ENCODE peak calls at places on chromosomes 7 and 10, in eight cellular contexts. B, P, A, K, Q, L, Z and W are unnamed samples. For H3K36me3, the result is how much of the 10 kb centered on the place peaks cover.

GRCh38 chr7:132575336-132575986 is 809 bp downstream of the PLXNA4 start:
- DNase-seq in Z (peak), Q (peak), L (no peak), K (peak), B (peak), A (peak), P (peak), W (peak)

GRCh38 chr7:118420888-118421287 is 196.4 kb downstream of the ANKRD7 start:
- DNase-seq in P (no peak), L (no peak), Z (no peak), Q (no peak), B (no peak), K (no peak), A (no peak), W (no peak)

GRCh38 chr10:773562-774161 is 84.2 kb upstream of the DIP2C start:
- DNase-seq in Q (no peak), L (no peak), Z (no peak), P (no peak), K (no peak), A (peak), B (no peak), W (peak)

GRCh38 chr10:70602665-70603438 is at the start of gene PRF1:
- DNase-seq in P (no peak), K (no peak), A (peak), Z (peak), Q (no peak), L (no peak), B (no peak), W (peak)

GRCh38 chr7:4238861-4239260 is 443.2 kb upstream of the FOXK1 start:
- DNase-seq in Z (no peak), A (no peak), P (no peak), K (no peak), B (no peak), Q (no peak), L (no peak), W (no peak)

GRCh38 chr7:140661124-140661523 is 11.6 kb upstream of the ADCK2 start:
- DNase-seq in Z (no peak), L (no peak), A (no peak), K (no peak), Q (no peak), P (no peak), B (no peak), W (no peak)

GRCh38 chr7:152089183-152089582 is 63.7 kb downstream of the GALNT11 start:
- DNase-seq in Z (no peak), P (no peak), Q (no peak), A (no peak), K (no peak), B (no peak), L (no peak), W (no peak)

GRCh38 chr10:69344591-69345244 is 66.4 kb downstream of the HK1 start:
- DNase-seq in L (no peak), B (no peak), A (no peak), P (no peak), K (no peak), Q (no peak), Z (peak), W (no peak)

GRCh38 chr10:119734396-119735332 is 8.8 kb downstream of the INPP5F start:
- DNase-seq in K (no peak), P (no peak), L (no peak), B (no peak), A (no peak), Z (no peak), Q (peak), W (no peak)

GRCh38 chr7:20172736-20173334 is 44.3 kb downstream of the MACC1 start:
- DNase-seq in L (peak), Z (peak), A (no peak), Q (peak), P (no peak), B (peak), K (peak), W (peak)

GRCh38 chr7:4797858-4798705 is 22.7 kb downstream of the AP5Z1 start:
- DNase-seq in A (peak), K (peak), P (peak), Z (peak), L (peak), Q (peak), B (peak), W (peak)

GRCh38 chr10:50347394-50347802 is 96.1 kb upstream of the ASAH2 start:
- DNase-seq in Z (no peak), B (no peak), P (no peak), K (no peak), Q (peak), A (no peak), L (no peak), W (no peak)

GRCh38 chr7:30771859-30772429 is 727 bp downstream of the MINDY4 start:
- DNase-seq in A (no peak), Z (peak), Q (no peak), B (no peak), L (no peak), P (no peak), K (no peak), W (no peak)

GRCh38 chr7:101021703-101022102 is 1.8 kb downstream of the MUC17 start:
- DNase-seq in L (no peak), A (peak), Q (no peak), K (no peak), B (no peak), P (no peak), Z (peak), W (peak)

GRCh38 chr7:144835166-144835611 is 664 bp downstream of the TPK1 start:
- DNase-seq in B (peak), L (peak), Z (peak), A (no peak), P (peak), K (no peak), Q (peak), W (peak)

GRCh38 chr10:74081918-74082317 is 68.7 kb downstream of the AP3M1 start:
- DNase-seq in L (no peak), P (no peak), Z (no peak), B (no peak), Q (no peak), A (no peak), K (no peak), W (no peak)

GRCh38 chr10:109963439-109963838 is 40.1 kb upstream of the XPNPEP1 start:
- DNase-seq in K (no peak), Q (no peak), B (peak), A (no peak), P (no peak), L (no peak), Z (no peak), W (no peak)

GRCh38 chr10:86813101-86813500 is 56.7 kb downstream of the BMPR1A start:
- DNase-seq in P (no peak), Z (no peak), K (no peak), B (no peak), L (no peak), A (no peak), Q (peak), W (no peak)

GRCh38 chr10:3102721-3103410 is 35.5 kb downstream of the PFKP start:
- DNase-seq in A (no peak), B (no peak), P (no peak), Q (peak), L (no peak), K (no peak), Z (peak), W (peak)
- H3K36me3 ChIP-seq in A (under half), B (under half), P (under half), Q (half or more), L (under half), K (under half), Z (under half), W (under half)

GRCh38 chr7:55512635-55513034 is 59.7 kb downstream of the VOPP1 start:
- DNase-seq in A (no peak), Z (no peak), K (no peak), L (no peak), Q (no peak), P (no peak), B (no peak), W (peak)
- H3K27ac ChIP-seq in A (no peak), Z (no peak), K (no peak), L (no peak), Q (no peak), P (no peak), B (no peak), W (no peak)

GRCh38 chr7:2098496-2098895 is 134.2 kb downstream of the MAD1L1 start:
- DNase-seq in K (no peak), P (no peak), Q (no peak), Z (no peak), A (no peak), B (no peak), L (no peak), W (no peak)

GRCh38 chr7:2101630-2102374 is 130.9 kb downstream of the MAD1L1 start:
- DNase-seq in L (no peak), B (no peak), P (no peak), Q (no peak), A (no peak), K (no peak), Z (no peak), W (no peak)

GRCh38 chr7:2102375-2102723 is 130.4 kb downstream of the MAD1L1 start:
- DNase-seq in B (no peak), A (no peak), P (no peak), Q (no peak), Z (no peak), K (no peak), L (no peak), W (no peak)

GRCh38 chr7:2099036-2099957 is 133.4 kb downstream of the MAD1L1 start:
- DNase-seq in A (no peak), K (no peak), P (no peak), L (no peak), Q (peak), Z (no peak), B (no peak), W (no peak)

DNA sequence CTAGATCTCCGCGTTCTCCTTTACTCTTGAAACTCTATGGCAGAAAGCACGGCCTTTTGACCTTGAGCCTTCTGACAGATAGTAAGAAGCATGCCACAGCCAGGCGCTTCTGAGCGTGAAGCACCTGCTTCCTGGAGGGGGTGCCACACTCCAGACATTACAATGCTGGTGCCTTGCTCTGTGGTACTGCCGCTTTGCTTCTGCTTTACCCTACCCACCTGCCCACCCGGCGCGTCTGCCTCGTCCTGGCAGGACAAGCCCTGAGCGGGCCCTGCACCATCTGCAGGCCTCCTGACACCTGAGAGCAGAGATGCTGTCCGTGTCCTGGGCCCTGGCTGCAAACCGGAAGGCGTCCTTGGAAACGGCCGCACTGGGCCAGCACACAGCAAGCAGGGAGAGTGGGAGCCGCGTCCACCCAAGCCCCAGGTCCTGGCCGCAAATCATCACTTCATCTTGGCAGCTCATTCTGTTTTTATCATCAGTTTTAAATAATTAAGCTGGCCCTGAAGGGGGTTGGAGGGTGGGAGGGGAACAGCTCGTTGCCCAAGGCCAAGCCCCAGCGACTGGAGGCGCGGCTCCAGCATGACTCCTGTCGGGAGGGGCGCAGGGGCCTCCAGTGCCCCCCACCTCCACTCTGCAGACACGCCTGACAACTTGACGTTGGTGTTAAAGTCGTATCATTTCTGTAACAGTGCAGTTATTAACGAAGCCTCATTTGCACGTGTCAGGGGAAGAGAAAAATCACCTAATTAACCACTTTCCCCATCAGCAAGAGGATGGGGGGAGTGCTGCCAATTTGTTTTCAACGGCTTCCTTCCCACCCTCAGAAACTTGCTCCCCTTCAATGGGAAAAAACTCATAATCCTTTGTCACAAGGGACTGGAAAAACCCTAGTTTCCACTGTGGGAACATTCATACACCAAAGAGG is 132.2 kb downstream of the MAD1L1 start:
- DNase-seq in Z (no peak), L (no peak), P (no peak), A (no peak), K (no peak), Q (no peak), B (no peak), W (no peak)
- H3K4me3 ChIP-seq in Z (no peak), L (no peak), P (no peak), A (no peak), K (no peak), Q (no peak), B (no peak), W (no peak)

GRCh38 chr10:97384641-97385040 is 16.5 kb downstream of the RRP12 start:
- DNase-seq in Z (no peak), Q (no peak), P (no peak), L (no peak), K (no peak), B (no peak), A (no peak), W (no peak)

GRCh38 chr10:97388152-97388551 is 13.0 kb downstream of the RRP12 start:
- DNase-seq in Q (no peak), K (no peak), B (no peak), L (no peak), Z (no peak), P (no peak), A (peak), W (no peak)

GRCh38 chr10:97393034-97393573 is 8.0 kb downstream of the RRP12 start:
- DNase-seq in B (no peak), Z (no peak), L (no peak), A (no peak), K (no peak), Q (no peak), P (no peak), W (no peak)

GRCh38 chr10:97385565-97385964 is 15.6 kb downstream of the RRP12 start:
- DNase-seq in Q (no peak), L (no peak), K (no peak), A (no peak), B (no peak), Z (no peak), P (no peak), W (no peak)

DNA sequence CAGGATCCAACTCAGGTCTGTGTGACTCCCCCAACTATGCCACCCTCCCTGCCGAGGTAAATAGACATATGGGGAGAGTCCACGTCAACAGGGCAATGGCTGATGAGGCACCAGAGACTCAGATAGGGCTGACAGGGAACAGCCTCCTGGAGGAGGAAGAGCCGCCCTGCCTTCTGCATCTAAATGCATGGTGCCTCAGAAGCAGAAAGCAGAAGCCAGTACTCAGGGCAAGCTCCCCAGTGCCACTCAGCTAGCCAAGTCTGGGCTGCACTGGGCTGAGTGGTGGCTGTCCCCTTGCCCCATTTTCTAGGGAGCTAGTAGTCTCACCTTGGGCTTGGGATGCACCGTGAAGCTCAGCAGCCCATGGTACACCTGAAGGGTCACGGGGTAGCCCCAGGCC is 11.0 kb downstream of the RRP12 start:
- DNase-seq in A (no peak), B (no peak), Z (no peak), P (no peak), Q (no peak), L (no peak), K (no peak), W (no peak)
- H3K36me3 ChIP-seq in A (half or more), B (under half), Z (under half), P (half or more), Q (under half), L (under half), K (half or more), W (under half)

GRCh38 chr7:116213361-116214155 is 3.2 kb downstream of the TES start:
- DNase-seq in A (no peak), Z (no peak), P (no peak), K (no peak), B (no peak), L (no peak), Q (peak), W (no peak)
- H3K27ac ChIP-seq in A (peak), Z (peak), P (peak), K (peak), B (no peak), L (peak), Q (no peak), W (no peak)

DNA sequence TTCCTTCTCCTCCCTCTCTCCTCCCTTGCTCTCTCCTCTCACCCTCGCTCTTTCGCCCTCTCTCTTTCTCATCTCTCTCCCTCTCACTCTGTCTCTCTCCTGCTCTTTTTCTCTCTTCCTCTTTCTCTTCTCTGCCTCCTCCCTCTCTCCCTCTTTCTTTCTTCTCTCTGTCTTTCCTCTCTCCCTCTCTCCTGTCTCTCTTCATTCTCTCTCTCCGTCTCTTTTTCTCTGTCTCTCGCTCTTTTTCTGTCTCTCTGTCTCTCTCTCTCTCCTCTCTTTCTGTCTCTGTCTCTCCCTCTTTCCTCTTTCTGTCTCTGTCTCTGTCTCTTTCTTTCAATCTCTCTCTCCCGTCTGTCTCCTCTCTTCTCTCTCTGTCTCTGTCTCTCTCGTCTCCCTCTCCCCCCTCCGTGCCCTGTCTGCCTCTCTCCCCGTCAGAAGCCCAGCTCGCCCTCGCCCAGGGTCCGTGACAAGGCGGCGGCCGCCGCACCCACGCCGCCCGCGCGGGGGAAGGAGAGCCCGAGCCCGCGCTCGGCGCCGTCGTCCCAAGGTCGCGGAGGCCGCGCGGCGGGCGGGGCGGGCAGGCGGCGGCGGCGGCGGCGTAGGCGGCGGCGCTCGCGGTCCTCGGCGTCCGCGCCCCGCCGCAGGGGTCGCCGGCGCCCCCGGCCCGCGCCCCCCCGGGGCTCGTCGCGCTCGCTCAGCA is 21.3 kb upstream of the HSPB1 start:
- DNase-seq in B (no peak), L (no peak), P (no peak), Z (no peak), K (no peak), Q (no peak), A (no peak), W (no peak)
- H3K4me3 ChIP-seq in B (peak), L (peak), P (peak), Z (peak), K (peak), Q (peak), A (peak), W (peak)